ENCODE peak calls at places on chromosomes 2 and 18, in six cellular contexts. M is neural progenitor cell, Y is PC-3, Q is MM.1S, L is GM23338, F is PC-9. H is an unnamed sample.

GRCh38 chr2:201854841-201855240 is 48.5 kb downstream of the CDK15 start:
- DNase-seq in M (no peak), Y (peak; percentile 72), Q (no peak), L (no peak), F (no peak), H (peak; percentile 79)

GRCh38 chr18:13266208-13267100 is 47.9 kb downstream of the LDLRAD4 start:
- DNase-seq in M (no peak), Y (no peak), Q (no peak), L (no peak), F (peak; percentile 61), H (peak; percentile 35)

GRCh38 chr18:73419531-73419930 is 551.7 kb upstream of the NETO1 start:
- DNase-seq in M (no peak), Y (no peak), Q (no peak), L (no peak), F (no peak), H (no peak)

GRCh38 chr18:11178951-11179549 is 29.7 kb upstream of the PIEZO2 start:
- DNase-seq in M (no peak), Y (no peak), Q (no peak), L (no peak), F (no peak), H (peak; percentile 96)

GRCh38 chr2:135904590-135904989 is 28.3 kb upstream of the MCM6 start:
- DNase-seq in M (no peak), Y (peak; percentile 15), Q (no peak), L (no peak), F (peak; percentile 3), H (peak; percentile 71)

GRCh38 chr2:191571163-191571769 is 106.7 kb upstream of the NABP1 start:
- DNase-seq in M (peak; percentile 48), Y (peak; percentile 80), Q (peak; percentile 60), L (peak; percentile 67), F (no peak), H (peak; percentile 74)

GRCh38 chr18:22913861-22914260 is 19.3 kb upstream of the RBBP8 start:
- DNase-seq in M (no peak), Y (peak; percentile 97), Q (no peak), L (peak; percentile 87), F (peak; percentile 77), H (no peak)

GRCh38 chr2:229869226-229869625 is 52.6 kb downstream of the TRIP12 start:
- DNase-seq in M (no peak), Y (no peak), Q (no peak), L (no peak), F (no peak), H (no peak)

GRCh38 chr2:45180784-45181183 is 171.5 kb upstream of the SIX2 start:
- DNase-seq in M (no peak), Y (no peak), Q (no peak), L (no peak), F (no peak), H (peak; percentile 34)

GRCh38 chr2:148814143-148814852 is 60.7 kb upstream of the KIF5C start:
- DNase-seq in M (no peak), Y (peak; percentile 76), Q (no peak), L (no peak), F (peak; percentile 31), H (peak; percentile 27)

GRCh38 chr2:134027980-134028379 is 225.9 kb upstream of the MGAT5 start:
- DNase-seq in M (no peak), Y (no peak), Q (no peak), L (peak; percentile 48), F (no peak), H (no peak)

DNA sequence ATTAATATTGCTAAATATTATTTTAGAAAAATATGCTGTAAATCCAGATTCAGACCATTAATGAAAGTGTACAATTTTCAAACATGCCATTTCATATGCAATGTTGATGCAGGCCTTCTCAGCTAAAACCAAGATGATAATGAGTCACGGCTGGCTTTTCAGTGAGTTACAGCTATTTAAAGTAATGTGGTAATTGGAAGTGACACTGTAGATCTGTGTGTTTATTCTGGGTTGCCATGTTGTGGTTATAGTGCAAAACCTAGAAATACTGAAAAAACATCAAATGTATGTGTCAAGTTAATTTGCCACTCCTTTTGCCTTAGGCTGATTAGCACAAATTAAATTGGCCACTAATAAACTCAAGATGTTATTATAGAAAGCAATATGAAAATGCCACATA is 506.6 kb downstream of the ERBB4 start:
- DNase-seq in M (no peak), Y (peak; percentile 13), Q (peak; percentile 53), L (no peak), F (no peak), H (peak; percentile 53)
- H3F3A ChIP-seq in M (no peaks in the 10 kb centered on the region), Y (no peaks in the 10 kb centered on the region), Q (no peaks in the 10 kb centered on the region), L (no peaks in the 10 kb centered on the region), F (no peaks in the 10 kb centered on the region), H (no peaks in the 10 kb centered on the region)

GRCh38 chr2:46811379-46812310 is 104.0 kb downstream of the MCFD2 start:
- DNase-seq in M (no peak), Y (no peak), Q (no peak), L (no peak), F (no peak), H (no peak)
- H3K4me2 ChIP-seq in M (peak overlapping the region; percentile 28), Y (peak overlapping the region; percentile 58), Q (no peak overlapping the region), L (no peak overlapping the region), F (no peak overlapping the region), H (peak overlapping the region; percentile 72)

DNA sequence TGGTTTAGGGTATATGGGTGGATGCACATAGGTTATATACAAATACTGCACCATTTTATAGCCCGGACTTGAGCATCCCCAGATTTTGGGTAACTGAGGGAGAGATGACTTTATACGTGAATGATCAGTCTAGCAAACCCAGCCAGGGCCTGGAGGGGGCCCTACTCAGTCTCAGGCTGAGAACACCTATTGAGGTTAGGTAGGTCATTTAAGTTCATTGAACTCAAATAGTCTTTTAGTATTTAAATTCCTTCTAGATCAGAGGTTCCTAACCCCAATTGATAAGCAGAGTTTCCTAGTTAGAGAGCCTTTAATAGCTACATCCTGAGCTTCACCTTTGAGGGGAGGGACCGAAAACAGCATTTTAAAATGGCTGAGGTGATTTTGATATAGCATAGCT is 487.0 kb downstream of the DCC start:
- DNase-seq in M (no peak), Y (no peak), Q (no peak), L (peak; percentile 73), F (no peak), H (no peak)
- TF ChIP-seq EZH2 in M (no peak), Y (no peak), Q (no peak), L (no peak), F (no peak), H (no peak)

DNA sequence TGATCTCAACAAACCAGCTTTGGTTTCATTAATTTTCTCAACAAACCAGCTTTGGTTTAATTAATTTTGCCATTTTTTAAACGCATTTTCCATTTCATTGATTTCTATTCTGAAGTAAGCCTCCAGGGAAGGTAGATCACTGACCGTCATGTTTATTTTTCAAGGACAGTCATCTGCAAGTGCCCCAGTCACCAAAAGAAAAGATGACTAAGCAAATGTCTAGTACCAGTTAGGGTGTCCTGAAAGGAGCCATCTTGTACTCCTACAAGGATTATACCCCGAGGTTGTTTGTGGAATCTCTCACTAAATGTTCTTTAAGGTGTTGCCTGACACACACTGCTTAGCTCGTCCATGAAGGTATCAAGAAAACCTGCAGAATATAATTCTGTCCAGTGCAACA is 6.1 kb upstream of the UGT1A8 start:
- DNase-seq in M (no peak), Y (no peak), Q (no peak), L (no peak), F (no peak), H (no peak)
- H3F3A ChIP-seq in M (no peaks in the 10 kb centered on the region), Y (no peaks in the 10 kb centered on the region), Q (no peaks in the 10 kb centered on the region), L (no peaks in the 10 kb centered on the region), F (no peaks in the 10 kb centered on the region), H (no peaks in the 10 kb centered on the region)

DNA sequence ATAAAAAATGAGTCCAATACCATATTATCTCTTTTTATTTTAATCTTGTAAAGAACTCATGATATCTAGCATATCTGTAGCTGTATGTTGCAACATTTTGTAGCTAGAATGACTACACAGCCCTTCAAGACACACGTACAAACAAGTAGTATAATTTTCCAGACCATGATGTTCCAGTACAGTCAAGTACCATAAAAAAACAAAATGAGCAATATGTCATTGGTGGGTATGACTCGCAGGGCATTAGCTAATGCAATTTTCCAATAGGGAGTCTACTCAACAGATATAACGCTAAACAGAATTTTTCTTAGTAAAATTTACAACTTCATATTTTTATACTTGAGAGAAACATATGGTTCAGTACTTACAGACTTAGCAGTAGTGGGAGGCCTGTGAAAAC is 53.6 kb upstream of the UGP2 start:
- DNase-seq in M (no peak), Y (peak; percentile 39), Q (no peak), L (no peak), F (no peak), H (peak; percentile 82)
- H3K4me2 ChIP-seq in M (no peak overlapping the region), Y (no peak overlapping the region), Q (no peak overlapping the region), L (no peak overlapping the region), F (no peak overlapping the region), H (peak overlapping the region; percentile 12)

GRCh38 chr2:206253125-206253787 is 21.2 kb upstream of the ZDBF2 start:
- DNase-seq in M (peak; percentile 49), Y (no peak), Q (no peak), L (no peak), F (no peak), H (no peak)
- TF ChIP-seq EZH2 in M (peak; percentile 71), Y (no peak), Q (no peak), L (no peak), F (no peak), H (no peak)

H was measured in GM23248.